ENCODE peak calls at places on chromosomes 6 and 20, in eight cellular contexts. One of them, this sample, is unnamed.
A peak's percentile ranks its signal among the peaks of the same experiment; 100 is the strongest.

GRCh38 chr6:100188754-100189153 is 194.7 kb upstream of the MCHR2 start:
- DNase-seq in heart left ventricle: no peak
- DNase-seq in brain microvascular endothelial cell: no peak
- DNase-seq in OCI-LY7: no peak
- DNase-seq in fibroblast of mammary gland: no peak
- DNase-seq in CD8-positive, alpha-beta T cell: no peak
- DNase-seq in foreskin fibroblast: peak; percentile 24
- DNase-seq in gastrocnemius medialis: no peak
- DNase-seq in this sample: no peak

GRCh38 chr6:152529364-152529763 is 107.8 kb downstream of the SYNE1 start:
- DNase-seq in heart left ventricle: no peak
- DNase-seq in brain microvascular endothelial cell: peak; percentile 6
- DNase-seq in OCI-LY7: no peak
- DNase-seq in fibroblast of mammary gland: peak; percentile 15
- DNase-seq in CD8-positive, alpha-beta T cell: no peak
- DNase-seq in foreskin fibroblast: peak; percentile 51
- DNase-seq in gastrocnemius medialis: no peak
- DNase-seq in this sample: no peak

GRCh38 chr6:4224082-4224978 is 89.0 kb upstream of the ECI2 start:
- DNase-seq in heart left ventricle: no peak
- DNase-seq in brain microvascular endothelial cell: peak; percentile 71
- DNase-seq in OCI-LY7: no peak
- DNase-seq in fibroblast of mammary gland: peak; percentile 27
- DNase-seq in CD8-positive, alpha-beta T cell: no peak
- DNase-seq in foreskin fibroblast: no peak
- DNase-seq in gastrocnemius medialis: no peak
- DNase-seq in this sample: peak; percentile 62

GRCh38 chr6:85168146-85168545 is 281.7 kb upstream of the NT5E start:
- DNase-seq in heart left ventricle: no peak
- DNase-seq in brain microvascular endothelial cell: no peak
- DNase-seq in OCI-LY7: no peak
- DNase-seq in fibroblast of mammary gland: no peak
- DNase-seq in CD8-positive, alpha-beta T cell: no peak
- DNase-seq in foreskin fibroblast: no peak
- DNase-seq in gastrocnemius medialis: no peak
- DNase-seq in this sample: no peak

GRCh38 chr6:148524509-148524908 is 181.9 kb downstream of the SASH1 start:
- DNase-seq in heart left ventricle: no peak
- DNase-seq in brain microvascular endothelial cell: peak; percentile 76
- DNase-seq in OCI-LY7: no peak
- DNase-seq in fibroblast of mammary gland: peak; percentile 95
- DNase-seq in CD8-positive, alpha-beta T cell: no peak
- DNase-seq in foreskin fibroblast: peak; percentile 77
- DNase-seq in gastrocnemius medialis: no peak
- DNase-seq in this sample: peak; percentile 89

GRCh38 chr6:27757307-27757706 is 154.9 kb downstream of the OR2B2 start:
- DNase-seq in heart left ventricle: peak; percentile 36
- DNase-seq in brain microvascular endothelial cell: no peak
- DNase-seq in OCI-LY7: no peak
- DNase-seq in fibroblast of mammary gland: no peak
- DNase-seq in CD8-positive, alpha-beta T cell: peak; percentile 80
- DNase-seq in foreskin fibroblast: peak; percentile 12
- DNase-seq in gastrocnemius medialis: no peak
- DNase-seq in this sample: no peak

GRCh38 chr6:142297996-142298753 is 3.6 kb upstream of the ADGRG6 start:
- DNase-seq in heart left ventricle: no peak
- DNase-seq in brain microvascular endothelial cell: peak; percentile 89
- DNase-seq in OCI-LY7: no peak
- DNase-seq in fibroblast of mammary gland: peak; percentile 57
- DNase-seq in CD8-positive, alpha-beta T cell: no peak
- DNase-seq in foreskin fibroblast: peak; percentile 77
- DNase-seq in gastrocnemius medialis: no peak
- DNase-seq in this sample: peak; percentile 58

GRCh38 chr20:40073535-40074111 is 615.4 kb downstream of the MAFB start:
- DNase-seq in heart left ventricle: no peak
- DNase-seq in brain microvascular endothelial cell: peak; percentile 2
- DNase-seq in OCI-LY7: no peak
- DNase-seq in fibroblast of mammary gland: peak; percentile 2
- DNase-seq in CD8-positive, alpha-beta T cell: no peak
- DNase-seq in foreskin fibroblast: no peak
- DNase-seq in gastrocnemius medialis: no peak
- DNase-seq in this sample: peak; percentile 42

GRCh38 chr6:45256697-45257695 is 71.1 kb upstream of the RUNX2 start:
- DNase-seq in heart left ventricle: no peak
- DNase-seq in brain microvascular endothelial cell: peak; percentile 8
- DNase-seq in OCI-LY7: no peak
- DNase-seq in fibroblast of mammary gland: no peak
- DNase-seq in CD8-positive, alpha-beta T cell: no peak
- DNase-seq in foreskin fibroblast: peak; percentile 46
- DNase-seq in gastrocnemius medialis: no peak
- DNase-seq in this sample: no peak

GRCh38 chr6:96939019-96939805 is 14.7 kb downstream of the KLHL32 start:
- DNase-seq in heart left ventricle: no peak
- DNase-seq in brain microvascular endothelial cell: peak; percentile 71
- DNase-seq in OCI-LY7: no peak
- DNase-seq in fibroblast of mammary gland: peak; percentile 82
- DNase-seq in CD8-positive, alpha-beta T cell: no peak
- DNase-seq in foreskin fibroblast: peak; percentile 63
- DNase-seq in gastrocnemius medialis: no peak
- DNase-seq in this sample: peak; percentile 42

GRCh38 chr20:3723284-3723683 is 9.2 kb upstream of the HSPA12B start:
- DNase-seq in heart left ventricle: no peak
- DNase-seq in brain microvascular endothelial cell: no peak
- DNase-seq in OCI-LY7: no peak
- DNase-seq in fibroblast of mammary gland: no peak
- DNase-seq in CD8-positive, alpha-beta T cell: no peak
- DNase-seq in foreskin fibroblast: no peak
- DNase-seq in gastrocnemius medialis: no peak
- DNase-seq in this sample: no peak

GRCh38 chr6:4608361-4609115 is 167.7 kb upstream of the CDYL start:
- DNase-seq in heart left ventricle: no peak
- DNase-seq in brain microvascular endothelial cell: no peak
- DNase-seq in OCI-LY7: no peak
- DNase-seq in fibroblast of mammary gland: no peak
- DNase-seq in CD8-positive, alpha-beta T cell: no peak
- DNase-seq in foreskin fibroblast: no peak
- DNase-seq in gastrocnemius medialis: peak; percentile 84
- DNase-seq in this sample: no peak

GRCh38 chr6:155185544-155185943 is 78.3 kb upstream of the CLDN20 start:
- DNase-seq in heart left ventricle: no peak
- DNase-seq in brain microvascular endothelial cell: peak; percentile 24
- DNase-seq in OCI-LY7: no peak
- DNase-seq in fibroblast of mammary gland: peak; percentile 35
- DNase-seq in CD8-positive, alpha-beta T cell: no peak
- DNase-seq in foreskin fibroblast: no peak
- DNase-seq in gastrocnemius medialis: no peak
- DNase-seq in this sample: peak; percentile 33

GRCh38 chr6:132948889-132949288 is 134.5 kb downstream of the RPS12 start:
- DNase-seq in heart left ventricle: no peak
- DNase-seq in brain microvascular endothelial cell: no peak
- DNase-seq in OCI-LY7: no peak
- DNase-seq in fibroblast of mammary gland: no peak
- DNase-seq in CD8-positive, alpha-beta T cell: no peak
- DNase-seq in foreskin fibroblast: no peak
- DNase-seq in gastrocnemius medialis: no peak
- DNase-seq in this sample: no peak

GRCh38 chr20:17898548-17898994 is 70.0 kb downstream of the SNX5 start:
- DNase-seq in heart left ventricle: peak; percentile 70
- DNase-seq in brain microvascular endothelial cell: peak; percentile 69
- DNase-seq in OCI-LY7: peak; percentile 80
- DNase-seq in fibroblast of mammary gland: peak; percentile 73
- DNase-seq in CD8-positive, alpha-beta T cell: peak; percentile 75
- DNase-seq in foreskin fibroblast: peak; percentile 88
- DNase-seq in gastrocnemius medialis: peak; percentile 59
- DNase-seq in this sample: peak; percentile 65

GRCh38 chr20:44056010-44056698 is 130.8 kb downstream of the JPH2 start:
- DNase-seq in heart left ventricle: peak; percentile 58
- DNase-seq in brain microvascular endothelial cell: peak; percentile 23
- DNase-seq in OCI-LY7: no peak
- DNase-seq in fibroblast of mammary gland: no peak
- DNase-seq in CD8-positive, alpha-beta T cell: peak; percentile 81
- DNase-seq in foreskin fibroblast: no peak
- DNase-seq in gastrocnemius medialis: no peak
- DNase-seq in this sample: no peak

GRCh38 chr6:2853766-2854393 is 12.2 kb upstream of the SERPINB1 start:
- DNase-seq in heart left ventricle: no peak
- DNase-seq in brain microvascular endothelial cell: peak; percentile 92
- DNase-seq in OCI-LY7: peak; percentile 70
- DNase-seq in fibroblast of mammary gland: peak; percentile 87
- DNase-seq in CD8-positive, alpha-beta T cell: no peak
- DNase-seq in foreskin fibroblast: peak; percentile 83
- DNase-seq in gastrocnemius medialis: peak; percentile 71
- DNase-seq in this sample: peak; percentile 82

GRCh38 chr20:21564127-21564773 is 50.4 kb upstream of the NKX2-2 start:
- DNase-seq in heart left ventricle: no peak
- DNase-seq in brain microvascular endothelial cell: no peak
- DNase-seq in OCI-LY7: no peak
- DNase-seq in fibroblast of mammary gland: no peak
- DNase-seq in CD8-positive, alpha-beta T cell: no peak
- DNase-seq in foreskin fibroblast: no peak
- DNase-seq in gastrocnemius medialis: no peak
- DNase-seq in this sample: no peak

DNA sequence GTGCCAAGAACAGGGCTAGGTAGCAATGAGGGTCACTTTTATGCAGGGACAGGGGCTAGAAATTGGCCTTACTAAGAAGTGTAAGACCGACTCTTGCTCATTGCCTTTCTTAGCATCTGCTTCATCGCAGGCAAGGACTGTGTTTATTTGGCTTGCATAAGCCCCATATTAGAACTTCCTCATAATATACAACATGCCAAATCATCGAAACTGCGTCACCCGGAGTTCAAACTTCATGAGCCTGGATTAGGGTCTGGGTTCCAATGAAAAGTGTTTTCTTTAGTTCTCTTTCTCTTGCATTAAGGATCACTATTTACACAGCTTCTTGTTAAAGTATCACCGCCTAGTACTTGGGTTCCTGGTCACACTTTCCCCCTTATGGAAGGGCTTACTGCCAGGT is 957 bp upstream of the SMAP1 start:
- DNase-seq in heart left ventricle: no peak
- DNase-seq in brain microvascular endothelial cell: no peak
- DNase-seq in OCI-LY7: no peak
- DNase-seq in fibroblast of mammary gland: no peak
- DNase-seq in CD8-positive, alpha-beta T cell: no peak
- DNase-seq in foreskin fibroblast: no peak
- DNase-seq in gastrocnemius medialis: no peak
- DNase-seq in this sample: no peak
- H3K4me3 ChIP-seq in heart left ventricle: peak overlapping the region; percentile 78
- H3K4me3 ChIP-seq in brain microvascular endothelial cell: no peak overlapping the region
- H3K4me3 ChIP-seq in OCI-LY7: peak overlapping the region; percentile 91
- H3K4me3 ChIP-seq in fibroblast of mammary gland: no peak overlapping the region
- H3K4me3 ChIP-seq in CD8-positive, alpha-beta T cell: peak overlapping the region; percentile 87
- H3K4me3 ChIP-seq in foreskin fibroblast: no peak overlapping the region
- H3K4me3 ChIP-seq in gastrocnemius medialis: no peak overlapping the region
- H3K4me3 ChIP-seq in this sample: no peak overlapping the region

DNA sequence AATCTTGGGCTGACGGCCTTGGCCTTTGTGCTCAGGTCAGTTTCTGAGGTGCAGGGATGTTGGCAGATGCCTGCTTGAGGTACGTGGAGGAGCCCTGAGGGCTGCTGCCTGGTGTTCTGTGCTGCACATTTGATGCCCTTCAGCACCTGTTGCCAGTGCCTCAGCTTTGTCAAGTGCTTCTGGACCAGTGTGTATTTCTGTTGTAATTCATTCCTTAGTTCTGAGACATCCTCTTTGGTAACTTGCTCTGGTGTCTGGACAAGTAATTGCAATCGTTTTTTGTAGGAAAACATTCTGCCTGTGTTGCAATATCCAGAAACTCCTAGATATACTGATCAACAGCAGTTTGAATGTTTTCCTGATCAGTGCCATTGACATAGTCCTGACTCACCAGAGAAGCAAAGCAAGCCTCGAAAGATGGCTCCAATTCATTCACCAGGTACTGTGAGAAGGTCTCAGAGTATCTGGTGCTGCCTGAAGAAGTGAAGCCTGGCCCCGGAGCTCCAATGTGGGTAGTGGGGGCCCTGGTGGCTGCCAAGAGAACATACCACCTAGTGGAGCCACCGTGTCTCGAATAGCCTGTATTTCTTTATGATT is 26.7 kb downstream of the ZNF337 start:
- DNase-seq in heart left ventricle: no peak
- DNase-seq in brain microvascular endothelial cell: peak; percentile 15
- DNase-seq in OCI-LY7: peak; percentile 6
- DNase-seq in fibroblast of mammary gland: peak; percentile 86
- DNase-seq in CD8-positive, alpha-beta T cell: no peak
- DNase-seq in foreskin fibroblast: peak; percentile 89
- DNase-seq in gastrocnemius medialis: no peak
- DNase-seq in this sample: peak; percentile 22
- TF ChIP-seq CTCF in heart left ventricle: no peak
- TF ChIP-seq CTCF in brain microvascular endothelial cell: peak; percentile 52
- TF ChIP-seq CTCF in OCI-LY7: peak; percentile 20
- TF ChIP-seq CTCF in fibroblast of mammary gland: peak; percentile 12
- TF ChIP-seq CTCF in CD8-positive, alpha-beta T cell: no peak
- TF ChIP-seq CTCF in foreskin fibroblast: peak; percentile 3
- TF ChIP-seq CTCF in gastrocnemius medialis: no peak
- TF ChIP-seq CTCF in this sample: peak; percentile 24

GRCh38 chr6:116512155-116512559 is 718 bp downstream of the CALHM5 start:
- DNase-seq in heart left ventricle: no peak
- DNase-seq in brain microvascular endothelial cell: peak; percentile 21
- DNase-seq in OCI-LY7: no peak
- DNase-seq in fibroblast of mammary gland: peak; percentile 21
- DNase-seq in CD8-positive, alpha-beta T cell: no peak
- DNase-seq in foreskin fibroblast: no peak
- DNase-seq in gastrocnemius medialis: no peak
- DNase-seq in this sample: no peak
- H3K4me3 ChIP-seq in heart left ventricle: peak overlapping the region; percentile 47
- H3K4me3 ChIP-seq in brain microvascular endothelial cell: peak overlapping the region; percentile 58
- H3K4me3 ChIP-seq in OCI-LY7: no peak overlapping the region
- H3K4me3 ChIP-seq in fibroblast of mammary gland: peak overlapping the region; percentile 32
- H3K4me3 ChIP-seq in CD8-positive, alpha-beta T cell: no peak overlapping the region
- H3K4me3 ChIP-seq in foreskin fibroblast: peak overlapping the region; percentile 52
- H3K4me3 ChIP-seq in gastrocnemius medialis: peak overlapping the region; percentile 52
- H3K4me3 ChIP-seq in this sample: peak overlapping the region; percentile 50

DNA sequence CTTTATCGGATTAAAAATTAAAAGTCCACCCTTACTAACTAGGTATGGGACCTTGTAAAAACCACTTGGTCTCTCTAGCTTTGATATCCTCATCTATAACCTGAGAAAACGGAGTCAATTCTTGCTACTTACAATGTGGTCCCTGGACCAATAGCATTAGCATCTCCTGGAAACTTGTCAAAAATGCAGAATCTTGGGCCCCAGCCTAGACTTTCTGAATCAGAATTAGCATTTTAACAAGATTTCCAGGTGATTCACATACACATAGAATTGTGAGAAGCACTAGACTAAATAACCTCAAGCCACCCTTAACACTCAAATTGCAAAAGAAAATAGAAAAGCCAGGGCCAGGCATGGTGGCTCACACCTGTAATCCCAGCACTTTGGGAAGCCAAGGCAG is 96.6 kb downstream of the RNGTT start:
- DNase-seq in heart left ventricle: no peak
- DNase-seq in brain microvascular endothelial cell: no peak
- DNase-seq in OCI-LY7: no peak
- DNase-seq in fibroblast of mammary gland: peak; percentile 17
- DNase-seq in CD8-positive, alpha-beta T cell: no peak
- DNase-seq in foreskin fibroblast: no peak
- DNase-seq in gastrocnemius medialis: no peak
- DNase-seq in this sample: peak; percentile 46
- TF ChIP-seq CTCF in heart left ventricle: no peak
- TF ChIP-seq CTCF in brain microvascular endothelial cell: no peak
- TF ChIP-seq CTCF in OCI-LY7: no peak
- TF ChIP-seq CTCF in fibroblast of mammary gland: no peak
- TF ChIP-seq CTCF in CD8-positive, alpha-beta T cell: no peak
- TF ChIP-seq CTCF in foreskin fibroblast: no peak
- TF ChIP-seq CTCF in gastrocnemius medialis: no peak
- TF ChIP-seq CTCF in this sample: no peak